ENCODE peak calls at places on chromosomes 11 and 22, in eight cellular contexts. O, T, Z, G, Q, H, A and J are unnamed samples.

GRCh38 chr11:125410091-125410490 is 86.0 kb downstream of the FEZ1 start:
- DNase-seq in H (no peak), T (no peak), Z (no peak), O (no peak), A (no peak), G (no peak), Q (no peak), J (no peak)

GRCh38 chr22:42949159-42949558 is 65.8 kb downstream of the PACSIN2 start:
- DNase-seq in G (no peak), T (no peak), O (no peak), Q (no peak), H (no peak), Z (no peak), A (no peak), J (no peak)

GRCh38 chr22:18970180-18970947 is 34.3 kb upstream of the PRODH start:
- DNase-seq in Q (no peak), G (no peak), T (no peak), Z (no peak), O (no peak), H (no peak), A (no peak), J (no peak)

GRCh38 chr11:12253843-12254281 is 123.5 kb upstream of the PARVA start:
- DNase-seq in Z (no peak), A (no peak), G (peak), O (no peak), T (no peak), Q (no peak), H (no peak), J (no peak)

GRCh38 chr11:63768232-63769043 is at the start of gene ZFTA:
- DNase-seq in A (no peak), Z (no peak), H (no peak), Q (peak), O (peak), G (peak), T (peak), J (peak)

GRCh38 chr11:12640926-12641849 is 33.0 kb upstream of the TEAD1 start:
- DNase-seq in H (no peak), O (no peak), Z (no peak), A (no peak), G (no peak), T (no peak), Q (peak), J (no peak)

GRCh38 chr22:36756746-36757607 is 18.9 kb downstream of the IFT27 start:
- DNase-seq in H (no peak), O (no peak), T (peak), Z (no peak), Q (no peak), G (peak), A (no peak), J (no peak)

GRCh38 chr11:96303980-96304379 is 39.0 kb downstream of the MAML2 start:
- DNase-seq in Q (no peak), G (no peak), T (no peak), O (no peak), A (no peak), H (no peak), Z (no peak), J (no peak)

GRCh38 chr11:129143335-129143734 is 48.8 kb downstream of the ARHGAP32 start:
- DNase-seq in G (peak), T (peak), Z (peak), O (no peak), H (no peak), A (peak), Q (no peak), J (peak)

GRCh38 chr11:128201006-128201405 is 386.4 kb downstream of the ETS1 start:
- DNase-seq in H (no peak), A (no peak), Q (no peak), O (no peak), Z (no peak), T (no peak), G (no peak), J (no peak)

GRCh38 chr11:71252434-71252781 is at the start of gene SHANK2:
- DNase-seq in A (no peak), H (no peak), O (no peak), G (no peak), Q (no peak), Z (no peak), T (no peak), J (no peak)

GRCh38 chr22:17161991-17162390 is 2.9 kb upstream of the HDHD5 start:
- DNase-seq in Z (no peak), G (no peak), A (no peak), Q (no peak), T (no peak), O (no peak), H (no peak), J (no peak)

GRCh38 chr11:65059959-65060824 is 1.8 kb upstream of the NAALADL1 start:
- DNase-seq in G (no peak), Q (no peak), A (no peak), H (no peak), O (peak), T (no peak), Z (no peak), J (no peak)

GRCh38 chr11:8366316-8366715 is 102.6 kb upstream of the LMO1 start:
- DNase-seq in H (no peak), Z (no peak), T (peak), O (no peak), G (no peak), Q (no peak), A (no peak), J (no peak)

GRCh38 chr22:28105396-28105795 is 186.3 kb upstream of the PITPNB start:
- DNase-seq in O (no peak), G (no peak), H (no peak), T (no peak), Q (no peak), A (no peak), Z (no peak), J (no peak)

GRCh38 chr11:117874910-117875396 is 1.5 kb downstream of the FXYD6 start:
- DNase-seq in O (no peak), H (no peak), G (no peak), T (no peak), A (no peak), Q (no peak), Z (no peak), J (no peak)

GRCh38 chr11:9571071-9571765 is 2.3 kb upstream of the WEE1 start:
- DNase-seq in Q (no peak), Z (no peak), O (peak), A (no peak), T (no peak), H (no peak), G (no peak), J (no peak)
- H3K27ac ChIP-seq in Q (no peak), Z (no peak), O (peak), A (no peak), T (peak), H (no peak), G (no peak), J (no peak)

DNA sequence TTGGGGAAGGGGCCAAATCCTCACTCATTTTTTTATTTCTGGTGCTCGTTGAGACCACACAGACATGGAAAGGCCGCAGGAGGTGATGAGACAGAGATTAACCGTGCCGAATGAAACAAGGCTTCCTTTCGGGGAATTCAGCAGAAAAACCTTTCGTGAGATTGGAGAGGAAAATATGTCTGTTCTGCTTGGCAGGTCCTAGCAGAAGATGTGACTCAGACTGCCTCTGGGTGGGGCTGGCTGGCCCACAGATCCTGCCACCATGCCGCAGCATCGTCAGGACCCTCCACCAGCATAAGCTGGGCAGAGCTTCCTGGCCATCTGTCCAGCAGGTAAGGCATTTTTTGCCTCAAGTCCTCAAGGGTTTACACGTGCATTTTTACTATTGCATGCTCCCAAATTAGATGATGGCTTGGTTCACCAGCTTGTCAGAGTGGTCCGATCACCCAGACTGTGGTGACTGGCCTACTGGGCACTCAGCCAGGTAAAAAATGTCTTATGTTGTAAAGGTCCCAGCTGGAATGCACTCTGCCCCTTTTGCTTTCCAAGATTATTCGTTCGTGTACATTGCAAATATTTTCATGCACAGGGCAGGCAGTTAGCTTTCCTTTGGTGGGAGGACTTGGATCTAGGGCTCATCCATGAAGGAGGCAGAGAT is 1.5 kb downstream of the DDB2 start:
- DNase-seq in Z (peak), H (no peak), O (peak), Q (no peak), A (no peak), G (peak), T (peak), J (no peak)
- H3K27ac ChIP-seq in Z (peak), H (no peak), O (peak), Q (peak), A (no peak), G (peak), T (peak), J (no peak)

GRCh38 chr11:94658888-94659287 is 91.7 kb downstream of the PIWIL4 start:
- DNase-seq in Q (no peak), O (no peak), H (no peak), T (no peak), G (no peak), A (no peak), Z (no peak), J (no peak)
- H3K27ac ChIP-seq in Q (no peak), O (no peak), H (no peak), T (no peak), G (no peak), A (no peak), Z (no peak), J (no peak)

GRCh38 chr11:34233215-34233614 is 124.6 kb downstream of the ABTB2 start:
- DNase-seq in Q (no peak), Z (no peak), H (no peak), G (no peak), T (no peak), O (no peak), A (no peak), J (no peak)
- H3K27ac ChIP-seq in Q (no peak), Z (no peak), H (no peak), G (no peak), T (no peak), O (no peak), A (no peak), J (no peak)

GRCh38 chr11:113937918-113938317 is 33.3 kb downstream of the HTR3B start:
- DNase-seq in T (no peak), A (no peak), Z (no peak), O (no peak), G (no peak), H (no peak), Q (no peak), J (no peak)

GRCh38 chr11:113935858-113936257 is 31.3 kb downstream of the HTR3B start:
- DNase-seq in Z (no peak), A (no peak), H (no peak), G (no peak), Q (no peak), T (no peak), O (no peak), J (no peak)

GRCh38 chr11:113932788-113933187 is 28.2 kb downstream of the HTR3B start:
- DNase-seq in H (no peak), A (no peak), T (no peak), O (no peak), G (no peak), Z (no peak), Q (no peak), J (no peak)

DNA sequence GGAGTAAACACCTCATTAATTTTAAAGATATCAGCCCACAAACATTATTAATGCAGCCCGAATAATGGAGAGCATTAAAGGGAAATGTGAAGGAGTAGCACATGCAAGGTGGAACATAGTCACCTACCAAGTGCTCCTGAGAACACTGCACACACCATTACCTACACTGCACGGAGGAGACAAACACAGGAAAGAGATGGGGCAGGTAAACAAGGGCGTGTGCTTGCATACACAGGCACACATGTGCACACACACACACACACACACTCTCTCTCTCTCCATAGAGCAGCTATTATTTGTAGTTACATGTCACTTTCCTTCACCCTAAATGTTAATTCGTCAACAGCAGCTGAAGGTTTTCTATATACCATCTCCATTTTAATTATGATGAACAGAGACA is 30.2 kb downstream of the HTR3B start:
- DNase-seq in O (no peak), H (no peak), T (no peak), Z (no peak), Q (no peak), A (no peak), G (no peak), J (no peak)
- H3K27ac ChIP-seq in O (no peak), H (no peak), T (no peak), Z (no peak), Q (no peak), A (no peak), G (no peak), J (no peak)